ENCODE peak calls at places on chromosomes 1 and 21, in four cellular contexts. A is BE2C, Z is heart left ventricle, L is lower lobe of right lung. M is an unnamed sample.

GRCh38 chr1:221832617-221833016 is 90.7 kb upstream of the DUSP10 start:
- DNase-seq in A (peak; percentile 75), Z (no peak), L (no peak), M (no peak)

GRCh38 chr1:158400901-158401300 is 1.6 kb upstream of the OR10T2 start:
- DNase-seq in A (no peak), Z (no peak), L (no peak), M (no peak)

GRCh38 chr1:39484564-39484963 is 6.9 kb upstream of the BMP8A start:
- DNase-seq in A (no peak), Z (no peak), L (no peak), M (no peak)

GRCh38 chr1:70384542-70384941 is 26.5 kb upstream of the CTH start:
- DNase-seq in A (no peak), Z (no peak), L (no peak), M (no peak)

GRCh38 chr21:17537299-17537698 is 24.5 kb downstream of the CXADR start:
- DNase-seq in A (no peak), Z (no peak), L (no peak), M (no peak)

GRCh38 chr1:3423245-3423829 is 31.1 kb upstream of the ARHGEF16 start:
- DNase-seq in A (no peak), Z (peak; percentile 90), L (peak; percentile 84), M (peak; percentile 12)

GRCh38 chr1:31064685-31065309 is 720 bp downstream of the PUM1 start:
- DNase-seq in A (peak; percentile 5), Z (no peak), L (peak; percentile 46), M (no peak)

GRCh38 chr1:198563578-198563977 is 23.1 kb upstream of the ATP6V1G3 start:
- DNase-seq in A (no peak), Z (no peak), L (no peak), M (no peak)

GRCh38 chr1:46301406-46302090 is 1.9 kb downstream of the LRRC41 start:
- DNase-seq in A (peak; percentile 19), Z (no peak), L (peak; percentile 67), M (peak; percentile 52)

GRCh38 chr1:65319141-65319540 is 9.8 kb downstream of the DNAJC6 start:
- DNase-seq in A (peak; percentile 63), Z (no peak), L (no peak), M (no peak)

DNA sequence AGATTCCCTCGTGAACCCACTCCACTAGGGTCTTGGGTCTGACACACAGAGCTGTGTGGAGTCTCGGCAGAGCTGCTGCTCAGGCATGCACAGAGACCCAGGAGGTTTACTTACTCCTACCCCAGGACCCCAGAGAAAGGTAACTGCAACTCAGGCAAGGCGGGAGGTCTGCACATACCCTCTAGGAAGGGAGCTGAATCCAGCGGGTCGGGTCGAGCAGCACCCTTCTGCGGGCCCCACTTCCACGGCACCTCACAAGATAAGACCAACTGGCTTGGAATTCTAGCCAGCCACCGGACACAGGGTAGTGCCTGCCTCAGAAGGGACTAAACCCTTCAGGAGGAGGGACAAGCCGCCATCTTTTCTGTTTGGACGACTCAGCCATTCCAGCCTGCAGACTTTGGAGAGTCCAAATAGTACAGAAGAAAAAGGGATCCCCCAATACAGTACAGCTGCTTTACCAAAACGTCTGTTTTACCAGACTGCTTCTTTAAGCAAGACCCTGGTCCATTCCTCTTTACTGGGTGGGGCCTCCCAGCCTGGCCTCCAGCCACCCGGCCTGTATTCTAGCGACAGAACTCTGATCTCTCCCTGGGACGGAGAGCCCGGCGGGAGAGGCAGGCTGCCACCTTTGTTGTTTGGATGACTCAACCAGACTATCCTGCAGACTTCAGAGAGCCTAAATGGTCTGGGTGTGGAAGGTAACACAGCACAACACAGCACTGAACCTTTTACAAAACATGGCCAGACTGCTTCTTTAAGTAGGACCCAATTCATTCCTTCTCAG is 554.6 kb upstream of the BEND5 start:
- DNase-seq in A (no peak), Z (no peak), L (no peak), M (no peak)
- H3K9me3 ChIP-seq in A (no peaks in the 10 kb centered on the region), Z (no peaks in the 10 kb centered on the region), L (no peaks in the 10 kb centered on the region), M (no peaks in the 10 kb centered on the region)

DNA sequence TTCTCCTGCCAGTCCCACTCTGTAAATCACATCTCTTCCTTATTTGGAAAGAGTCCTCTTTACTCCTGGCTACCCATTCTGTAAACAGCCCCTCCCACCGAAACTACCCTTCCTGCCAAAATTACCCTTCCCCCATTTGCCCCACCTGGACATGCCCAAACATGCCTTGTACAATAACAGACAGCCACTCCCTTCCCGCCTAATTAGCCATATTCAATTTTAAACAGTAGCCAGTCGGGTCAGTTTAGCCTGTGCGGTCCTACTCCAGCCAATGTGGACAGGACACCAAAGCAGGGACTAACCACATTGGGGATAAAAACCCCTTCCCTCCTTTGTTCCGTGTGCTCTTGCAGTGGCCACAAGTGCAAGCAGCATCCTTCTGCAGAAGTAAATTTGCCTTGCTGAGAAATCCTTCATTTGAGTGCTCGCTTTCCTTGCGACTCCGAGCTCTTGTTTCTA is 56.3 kb upstream of the MAP10 start:
- DNase-seq in A (no peak), Z (no peak), L (no peak), M (no peak)
- H3K9me3 ChIP-seq in A (peaks cover 9% of the 10 kb centered on the region), Z (peaks cover 27% of the 10 kb centered on the region), L (peaks cover 14% of the 10 kb centered on the region), M (no peaks in the 10 kb centered on the region)

GRCh38 chr1:78005347-78005722 is 596 bp downstream of the DNAJB4 start:
- DNase-seq in A (no peak), Z (no peak), L (no peak), M (no peak)
- H3K9me3 ChIP-seq in A (no peaks in the 10 kb centered on the region), Z (no peaks in the 10 kb centered on the region), L (no peaks in the 10 kb centered on the region), M (no peaks in the 10 kb centered on the region)

GRCh38 chr21:44740721-44741120 is 29.3 kb upstream of the TSPEAR start:
- DNase-seq in A (no peak), Z (no peak), L (no peak), M (no peak)
- H3K9me3 ChIP-seq in A (peaks cover 12% of the 10 kb centered on the region), Z (peaks cover 44% of the 10 kb centered on the region), L (peaks cover 11% of the 10 kb centered on the region), M (no peaks in the 10 kb centered on the region)

GRCh38 chr1:228241259-228241658 is 33.4 kb downstream of the OBSCN start:
- DNase-seq in A (no peak), Z (no peak), L (no peak), M (no peak)

GRCh38 chr1:228245111-228245510 is 37.3 kb downstream of the OBSCN start:
- DNase-seq in A (no peak), Z (no peak), L (no peak), M (no peak)

GRCh38 chr1:228243093-228243492 is 35.2 kb downstream of the OBSCN start:
- DNase-seq in A (no peak), Z (no peak), L (no peak), M (no peak)

GRCh38 chr1:228240411-228241240 is 32.8 kb downstream of the OBSCN start:
- DNase-seq in A (no peak), Z (no peak), L (no peak), M (no peak)

DNA sequence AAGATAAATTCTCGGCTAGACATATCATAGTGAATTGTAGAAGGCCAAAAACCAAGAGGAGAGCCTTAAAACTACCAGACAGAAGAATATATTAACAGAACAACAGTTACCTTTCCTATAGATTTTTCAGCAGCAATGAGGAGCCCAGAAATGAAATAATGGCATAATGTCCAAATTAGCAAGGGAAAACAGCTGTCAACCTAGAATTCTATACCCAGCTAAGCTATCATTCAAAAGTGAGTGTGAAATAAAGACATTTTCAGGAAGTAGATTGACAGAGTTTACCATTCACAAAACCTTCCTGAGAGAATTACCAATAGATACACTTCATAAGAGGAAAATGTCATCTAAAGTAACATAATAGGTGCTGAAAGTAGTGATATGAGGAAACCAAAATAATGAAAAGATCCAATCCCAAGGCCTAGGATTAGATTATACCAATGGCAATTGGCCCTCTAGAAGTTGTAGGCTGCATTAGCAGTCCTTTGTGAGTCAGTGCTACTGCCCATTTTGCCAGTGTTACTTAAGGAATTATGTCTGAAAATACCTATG is 34.5 kb downstream of the OBSCN start:
- DNase-seq in A (no peak), Z (no peak), L (no peak), M (no peak)
- H3K9me3 ChIP-seq in A (no peaks in the 10 kb centered on the region), Z (peaks cover 22% of the 10 kb centered on the region), L (peaks cover 41% of the 10 kb centered on the region), M (no peaks in the 10 kb centered on the region)

GRCh38 chr1:200673952-200674823 is 4.5 kb upstream of the DDX59 start:
- DNase-seq in A (no peak), Z (no peak), L (no peak), M (no peak)

GRCh38 chr1:200675588-200675852 is 5.8 kb upstream of the DDX59 start:
- DNase-seq in A (no peak), Z (no peak), L (no peak), M (no peak)

GRCh38 chr1:200671235-200671786 is 1.6 kb upstream of the DDX59 start:
- DNase-seq in A (no peak), Z (no peak), L (no peak), M (no peak)

GRCh38 chr1:200676829-200677228 is 7.1 kb upstream of the DDX59 start:
- DNase-seq in A (no peak), Z (no peak), L (no peak), M (no peak)

DNA sequence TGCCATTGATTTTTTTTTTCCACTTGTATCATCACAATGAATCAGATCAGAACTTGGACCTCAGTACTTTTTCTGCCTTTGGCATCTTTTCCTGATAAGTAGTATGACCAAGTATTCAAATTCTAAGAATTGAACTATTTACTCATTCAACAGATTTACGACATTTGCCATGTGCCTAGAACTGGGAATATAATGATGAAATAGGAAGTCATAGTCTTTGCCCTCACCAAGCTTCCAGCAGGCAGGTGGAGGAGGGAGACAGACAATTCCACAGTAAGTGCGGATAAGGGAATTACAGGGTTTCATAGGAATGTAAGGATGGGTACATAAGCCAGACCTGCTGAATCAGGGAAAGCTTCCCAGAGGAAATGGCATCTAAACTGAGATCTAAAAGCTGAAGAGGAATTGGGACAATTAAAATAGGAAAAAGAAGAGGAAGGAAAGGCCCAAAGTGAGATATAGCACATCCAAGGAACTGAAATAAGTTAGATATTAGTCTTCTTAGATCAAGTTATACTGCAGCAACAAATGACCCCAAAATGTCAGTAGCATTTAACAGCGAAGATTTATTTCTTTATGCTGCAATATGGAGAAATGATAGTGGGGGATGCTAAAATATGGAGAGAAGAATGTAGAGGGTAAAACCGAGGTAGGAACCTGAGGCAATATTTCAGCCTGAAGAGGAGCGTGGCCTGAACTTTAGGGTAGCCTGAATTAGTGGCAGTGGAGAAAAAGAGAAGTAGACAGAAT is 5.3 kb upstream of the DDX59 start:
- DNase-seq in A (no peak), Z (no peak), L (no peak), M (no peak)
- H3K9me3 ChIP-seq in A (no peaks in the 10 kb centered on the region), Z (no peaks in the 10 kb centered on the region), L (no peaks in the 10 kb centered on the region), M (no peaks in the 10 kb centered on the region)

GRCh38 chr1:247104965-247105364 is 809 bp upstream of the ZNF669 start:
- DNase-seq in A (no peak), Z (no peak), L (no peak), M (no peak)
- H3K9me3 ChIP-seq in A (peaks cover 12% of the 10 kb centered on the region), Z (peaks cover 22% of the 10 kb centered on the region), L (peaks cover 20% of the 10 kb centered on the region), M (peaks cover 16% of the 10 kb centered on the region)

DNA sequence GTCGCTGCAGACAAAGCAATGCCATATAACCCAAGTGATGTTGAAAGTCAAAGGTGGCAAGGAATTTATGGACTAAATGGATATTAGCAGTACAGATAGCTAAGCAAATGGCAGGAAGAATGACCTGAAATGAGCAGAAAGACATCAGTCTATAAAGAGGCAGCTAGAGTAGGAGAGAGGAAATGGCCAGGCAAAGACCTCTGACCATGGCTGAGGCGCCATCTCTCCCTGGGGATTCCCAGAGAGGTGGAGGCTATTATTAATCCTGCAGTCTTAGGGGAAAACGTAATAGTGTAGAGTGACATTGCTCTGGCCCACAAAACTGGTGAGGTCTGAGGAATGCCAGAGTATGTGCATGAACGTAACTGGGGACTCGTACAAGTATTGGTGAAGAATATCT is 563.6 kb upstream of the PRMT6 start:
- DNase-seq in A (no peak), Z (no peak), L (no peak), M (no peak)
- H3K9me3 ChIP-seq in A (no peaks in the 10 kb centered on the region), Z (no peaks in the 10 kb centered on the region), L (no peaks in the 10 kb centered on the region), M (no peaks in the 10 kb centered on the region)